ENCODE peak calls at places on chromosomes 4 and X, in five cellular contexts. One of them, this sample, is unnamed.

GRCh38 chr4:88878624-88879023 is 178.4 kb downstream of the FAM13A start:
- DNase-seq in GM23248: no peak
- DNase-seq in psoas muscle: no peak
- DNase-seq in lower lobe of right lung: no peak
- DNase-seq in trophoblast cell: no peak
- DNase-seq in this sample: no peak

GRCh38 chr4:2570551-2571222 is 34.2 kb downstream of the FAM193A start:
- DNase-seq in lower lobe of right lung: peak
- DNase-seq in GM23248: no peak
- DNase-seq in trophoblast cell: no peak
- DNase-seq in psoas muscle: peak
- DNase-seq in this sample: no peak

GRCh38 chr4:141020801-141021261 is 112.4 kb downstream of the RNF150 start:
- DNase-seq in psoas muscle: no peak
- DNase-seq in trophoblast cell: no peak
- DNase-seq in lower lobe of right lung: no peak
- DNase-seq in GM23248: peak
- DNase-seq in this sample: no peak

GRCh38 chr4:14196141-14196540 is 568.6 kb upstream of the BOD1L1 start:
- DNase-seq in lower lobe of right lung: peak
- DNase-seq in psoas muscle: no peak
- DNase-seq in GM23248: peak
- DNase-seq in trophoblast cell: peak
- DNase-seq in this sample: no peak

GRCh38 chrX:103817502-103817901 is 14.6 kb downstream of the RAB9B start:
- DNase-seq in lower lobe of right lung: no peak
- DNase-seq in trophoblast cell: peak
- DNase-seq in GM23248: peak
- DNase-seq in psoas muscle: no peak
- DNase-seq in this sample: no peak

GRCh38 chr4:127239902-127240575 is 392.7 kb upstream of the INTU start:
- DNase-seq in GM23248: no peak
- DNase-seq in psoas muscle: no peak
- DNase-seq in lower lobe of right lung: no peak
- DNase-seq in trophoblast cell: no peak
- DNase-seq in this sample: no peak

GRCh38 chrX:47316276-47317025 is 53.9 kb upstream of the ZNF157 start:
- DNase-seq in trophoblast cell: no peak
- DNase-seq in psoas muscle: no peak
- DNase-seq in GM23248: peak
- DNase-seq in lower lobe of right lung: no peak
- DNase-seq in this sample: no peak

GRCh38 chr4:173013232-173013932 is 155.2 kb upstream of the GALNT7 start:
- DNase-seq in trophoblast cell: no peak
- DNase-seq in psoas muscle: no peak
- DNase-seq in lower lobe of right lung: no peak
- DNase-seq in GM23248: peak
- DNase-seq in this sample: no peak

GRCh38 chr4:36303430-36304137 is 22.2 kb downstream of the DTHD1 start:
- DNase-seq in GM23248: no peak
- DNase-seq in trophoblast cell: no peak
- DNase-seq in psoas muscle: no peak
- DNase-seq in lower lobe of right lung: no peak
- DNase-seq in this sample: no peak

GRCh38 chrX:139890991-139891700 is 41.7 kb downstream of the ATP11C start:
- DNase-seq in psoas muscle: no peak
- DNase-seq in GM23248: peak
- DNase-seq in lower lobe of right lung: no peak
- DNase-seq in trophoblast cell: peak
- DNase-seq in this sample: peak

GRCh38 chr4:146317783-146318182 is 103.4 kb downstream of the REELD1 start:
- DNase-seq in lower lobe of right lung: no peak
- DNase-seq in GM23248: no peak
- DNase-seq in psoas muscle: no peak
- DNase-seq in trophoblast cell: no peak
- DNase-seq in this sample: no peak

GRCh38 chrX:70439016-70439415 is 5.6 kb upstream of the DLG3 start:
- DNase-seq in trophoblast cell: no peak
- DNase-seq in lower lobe of right lung: no peak
- DNase-seq in GM23248: peak
- DNase-seq in psoas muscle: no peak
- DNase-seq in this sample: no peak

GRCh38 chr4:165524532-165525190 is 145.9 kb downstream of the CPE start:
- DNase-seq in lower lobe of right lung: no peak
- DNase-seq in trophoblast cell: no peak
- DNase-seq in psoas muscle: no peak
- DNase-seq in GM23248: peak
- DNase-seq in this sample: no peak

GRCh38 chr4:182475539-182475938 is 232.3 kb downstream of the TENM3 start:
- DNase-seq in trophoblast cell: no peak
- DNase-seq in psoas muscle: no peak
- DNase-seq in GM23248: no peak
- DNase-seq in lower lobe of right lung: no peak
- DNase-seq in this sample: no peak

GRCh38 chrX:154325541-154325940 is 29.9 kb downstream of the TKTL1 start:
- DNase-seq in lower lobe of right lung: no peak
- DNase-seq in psoas muscle: no peak
- DNase-seq in GM23248: no peak
- DNase-seq in trophoblast cell: peak
- DNase-seq in this sample: no peak

DNA sequence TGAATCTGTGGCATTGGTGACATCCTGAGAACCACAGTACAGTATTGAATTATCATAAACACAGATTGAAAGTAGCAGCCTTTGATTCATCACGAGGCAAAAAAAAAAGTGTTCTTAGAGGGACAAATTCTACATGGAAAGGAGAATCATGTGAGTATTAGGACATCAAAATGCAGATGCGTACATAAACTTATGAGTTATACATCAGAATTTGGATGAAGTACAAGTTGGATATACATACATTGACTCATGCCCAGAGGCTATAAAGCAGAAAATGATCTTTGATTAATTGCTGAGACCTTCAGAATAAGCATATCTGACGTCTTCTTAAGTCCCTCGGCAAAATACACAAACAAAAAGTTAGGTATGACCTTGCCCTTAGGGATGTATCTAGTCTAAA is 206.4 kb downstream of the LDB2 start:
- DNase-seq in GM23248: peak
- DNase-seq in lower lobe of right lung: no peak
- DNase-seq in psoas muscle: no peak
- DNase-seq in trophoblast cell: no peak
- DNase-seq in this sample: no peak
- H3K27ac ChIP-seq in GM23248: peak
- H3K27ac ChIP-seq in lower lobe of right lung: no peak
- H3K27ac ChIP-seq in psoas muscle: no peak
- H3K27ac ChIP-seq in trophoblast cell: no peak
- H3K27ac ChIP-seq in this sample: no peak

DNA sequence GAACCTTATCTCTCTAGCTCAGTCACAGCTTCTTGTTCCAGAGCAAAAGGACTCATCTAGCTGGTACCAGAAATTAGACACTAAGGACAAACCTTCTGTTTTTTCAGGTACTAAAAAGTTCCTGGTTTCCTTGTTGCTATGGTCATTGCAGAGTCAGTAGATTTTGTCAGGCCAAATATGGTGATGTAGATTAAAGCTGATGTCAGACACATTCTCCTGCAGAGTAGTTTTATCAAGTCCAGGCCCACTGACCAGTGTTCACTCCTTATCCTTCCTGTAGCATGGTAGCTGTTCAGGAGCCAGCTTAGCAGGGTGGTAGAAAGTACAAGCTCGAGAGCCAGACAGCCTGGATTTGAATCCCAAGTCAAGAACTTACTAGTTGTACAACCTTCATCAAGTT is 17.8 kb downstream of the OCRL start:
- DNase-seq in GM23248: no peak
- DNase-seq in psoas muscle: no peak
- DNase-seq in trophoblast cell: no peak
- DNase-seq in lower lobe of right lung: no peak
- DNase-seq in this sample: no peak
- H3K27ac ChIP-seq in GM23248: no peak
- H3K27ac ChIP-seq in psoas muscle: no peak
- H3K27ac ChIP-seq in trophoblast cell: no peak
- H3K27ac ChIP-seq in lower lobe of right lung: no peak
- H3K27ac ChIP-seq in this sample: no peak

DNA sequence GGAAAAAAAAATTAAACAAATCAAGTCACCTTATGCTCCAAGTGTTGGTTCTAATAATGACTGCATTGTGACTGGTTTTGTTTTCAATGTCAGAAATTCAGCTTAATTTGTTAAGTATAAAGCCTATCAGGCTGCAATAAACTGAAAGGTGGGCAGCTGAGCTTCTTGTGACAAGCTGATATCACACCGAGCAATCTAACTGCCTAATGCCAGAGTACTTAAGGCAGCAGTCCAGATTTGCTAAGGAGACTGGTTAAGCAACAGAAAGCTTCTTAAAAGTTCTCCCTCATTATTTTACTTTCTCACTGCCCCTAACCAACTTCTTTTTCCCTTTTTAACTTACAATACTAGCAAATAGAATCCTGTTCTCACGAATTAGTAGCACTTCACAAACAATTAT is 201.0 kb downstream of the MAB21L2 start:
- DNase-seq in psoas muscle: no peak
- DNase-seq in trophoblast cell: no peak
- DNase-seq in lower lobe of right lung: no peak
- DNase-seq in GM23248: no peak
- DNase-seq in this sample: no peak
- H3K27ac ChIP-seq in psoas muscle: no peak
- H3K27ac ChIP-seq in trophoblast cell: no peak
- H3K27ac ChIP-seq in lower lobe of right lung: no peak
- H3K27ac ChIP-seq in GM23248: no peak
- H3K27ac ChIP-seq in this sample: no peak

GRCh38 chr4:86977621-86978184 is 42.9 kb downstream of the AFF1 start:
- DNase-seq in psoas muscle: no peak
- DNase-seq in lower lobe of right lung: no peak
- DNase-seq in GM23248: peak
- DNase-seq in trophoblast cell: no peak
- DNase-seq in this sample: peak

GRCh38 chr4:86974481-86975050 is 39.8 kb downstream of the AFF1 start:
- DNase-seq in psoas muscle: no peak
- DNase-seq in trophoblast cell: no peak
- DNase-seq in GM23248: peak
- DNase-seq in lower lobe of right lung: no peak
- DNase-seq in this sample: no peak

GRCh38 chr4:86978709-86979108 is 43.9 kb downstream of the AFF1 start:
- DNase-seq in psoas muscle: no peak
- DNase-seq in trophoblast cell: no peak
- DNase-seq in GM23248: no peak
- DNase-seq in lower lobe of right lung: no peak
- DNase-seq in this sample: no peak

GRCh38 chr4:86975927-86976326 is 41.1 kb downstream of the AFF1 start:
- DNase-seq in trophoblast cell: no peak
- DNase-seq in lower lobe of right lung: no peak
- DNase-seq in psoas muscle: no peak
- DNase-seq in GM23248: no peak
- DNase-seq in this sample: no peak

GRCh38 chr4:86976801-86977485 is 42.1 kb downstream of the AFF1 start:
- DNase-seq in lower lobe of right lung: no peak
- DNase-seq in GM23248: no peak
- DNase-seq in trophoblast cell: peak
- DNase-seq in psoas muscle: no peak
- DNase-seq in this sample: peak
- H3K27ac ChIP-seq in lower lobe of right lung: no peak
- H3K27ac ChIP-seq in GM23248: no peak
- H3K27ac ChIP-seq in trophoblast cell: no peak
- H3K27ac ChIP-seq in psoas muscle: no peak
- H3K27ac ChIP-seq in this sample: peak